ENCODE peak calls at places on chromosomes 6 and 20, in six cellular contexts. One of them, this sample, is unnamed.

GRCh38 chr20:56926501-56926900 is 297.4 kb downstream of the TFAP2C start:
- DNase-seq in stimulated activated CD4-positive, alpha-beta T cell treated with anti-CD3 and anti-CD28 coated beads, Interleukin-1b, Interleukin-23, amount 100 ng/mL, for 1 hour: no peak
- DNase-seq in GM12864: no peak
- DNase-seq in SK-MEL-5: no peak
- DNase-seq in AG04450: no peak
- DNase-seq in IMR-90: no peak
- DNase-seq in this sample: no peak

GRCh38 chr20:22582386-22582959 is 1.9 kb downstream of the FOXA2 start:
- DNase-seq in IMR-90: no peak
- DNase-seq in AG04450: no peak
- DNase-seq in SK-MEL-5: no peak
- DNase-seq in stimulated activated CD4-positive, alpha-beta T cell treated with anti-CD3 and anti-CD28 coated beads, Interleukin-1b, Interleukin-23, amount 100 ng/mL, for 1 hour: no peak
- DNase-seq in GM12864: no peak
- DNase-seq in this sample: no peak

GRCh38 chr6:90369024-90369519 is 72.4 kb upstream of the BACH2 start:
- DNase-seq in IMR-90: peak
- DNase-seq in stimulated activated CD4-positive, alpha-beta T cell treated with anti-CD3 and anti-CD28 coated beads, Interleukin-1b, Interleukin-23, amount 100 ng/mL, for 1 hour: no peak
- DNase-seq in GM12864: peak
- DNase-seq in SK-MEL-5: peak
- DNase-seq in AG04450: peak
- DNase-seq in this sample: peak

GRCh38 chr20:8305449-8305978 is 173.4 kb downstream of the PLCB1 start:
- DNase-seq in stimulated activated CD4-positive, alpha-beta T cell treated with anti-CD3 and anti-CD28 coated beads, Interleukin-1b, Interleukin-23, amount 100 ng/mL, for 1 hour: peak
- DNase-seq in AG04450: no peak
- DNase-seq in SK-MEL-5: peak
- DNase-seq in IMR-90: peak
- DNase-seq in GM12864: peak
- DNase-seq in this sample: no peak

GRCh38 chr20:11246251-11246775 is 572.5 kb upstream of the JAG1 start:
- DNase-seq in stimulated activated CD4-positive, alpha-beta T cell treated with anti-CD3 and anti-CD28 coated beads, Interleukin-1b, Interleukin-23, amount 100 ng/mL, for 1 hour: no peak
- DNase-seq in AG04450: no peak
- DNase-seq in GM12864: no peak
- DNase-seq in SK-MEL-5: no peak
- DNase-seq in IMR-90: no peak
- DNase-seq in this sample: no peak

GRCh38 chr6:116370717-116371383 is at the start of gene DSE:
- DNase-seq in GM12864: no peak
- DNase-seq in stimulated activated CD4-positive, alpha-beta T cell treated with anti-CD3 and anti-CD28 coated beads, Interleukin-1b, Interleukin-23, amount 100 ng/mL, for 1 hour: peak
- DNase-seq in AG04450: peak
- DNase-seq in IMR-90: peak
- DNase-seq in SK-MEL-5: no peak
- DNase-seq in this sample: no peak

GRCh38 chr6:169215201-169215661 is 38.4 kb downstream of the THBS2 start:
- DNase-seq in AG04450: no peak
- DNase-seq in IMR-90: peak
- DNase-seq in stimulated activated CD4-positive, alpha-beta T cell treated with anti-CD3 and anti-CD28 coated beads, Interleukin-1b, Interleukin-23, amount 100 ng/mL, for 1 hour: no peak
- DNase-seq in SK-MEL-5: no peak
- DNase-seq in GM12864: no peak
- DNase-seq in this sample: no peak

GRCh38 chr6:81235512-81235911 is 517.0 kb downstream of the TENT5A start:
- DNase-seq in stimulated activated CD4-positive, alpha-beta T cell treated with anti-CD3 and anti-CD28 coated beads, Interleukin-1b, Interleukin-23, amount 100 ng/mL, for 1 hour: no peak
- DNase-seq in SK-MEL-5: no peak
- DNase-seq in AG04450: no peak
- DNase-seq in GM12864: no peak
- DNase-seq in IMR-90: no peak
- DNase-seq in this sample: no peak

GRCh38 chr20:57103146-57103800 is 163.2 kb downstream of the BMP7 start:
- DNase-seq in GM12864: no peak
- DNase-seq in AG04450: no peak
- DNase-seq in SK-MEL-5: peak
- DNase-seq in IMR-90: no peak
- DNase-seq in stimulated activated CD4-positive, alpha-beta T cell treated with anti-CD3 and anti-CD28 coated beads, Interleukin-1b, Interleukin-23, amount 100 ng/mL, for 1 hour: no peak
- DNase-seq in this sample: no peak

GRCh38 chr20:62236200-62236599 is 2.1 kb upstream of the OSBPL2 start:
- DNase-seq in IMR-90: no peak
- DNase-seq in stimulated activated CD4-positive, alpha-beta T cell treated with anti-CD3 and anti-CD28 coated beads, Interleukin-1b, Interleukin-23, amount 100 ng/mL, for 1 hour: no peak
- DNase-seq in GM12864: no peak
- DNase-seq in AG04450: no peak
- DNase-seq in SK-MEL-5: peak
- DNase-seq in this sample: no peak

GRCh38 chr20:32416206-32416605 is 58.1 kb downstream of the ASXL1 start:
- DNase-seq in IMR-90: no peak
- DNase-seq in stimulated activated CD4-positive, alpha-beta T cell treated with anti-CD3 and anti-CD28 coated beads, Interleukin-1b, Interleukin-23, amount 100 ng/mL, for 1 hour: no peak
- DNase-seq in GM12864: no peak
- DNase-seq in SK-MEL-5: no peak
- DNase-seq in AG04450: no peak
- DNase-seq in this sample: no peak

GRCh38 chr6:134432036-134432435 is 114.1 kb upstream of the SGK1 start:
- DNase-seq in stimulated activated CD4-positive, alpha-beta T cell treated with anti-CD3 and anti-CD28 coated beads, Interleukin-1b, Interleukin-23, amount 100 ng/mL, for 1 hour: no peak
- DNase-seq in AG04450: no peak
- DNase-seq in GM12864: no peak
- DNase-seq in SK-MEL-5: no peak
- DNase-seq in IMR-90: no peak
- DNase-seq in this sample: no peak

GRCh38 chr6:132322398-132322797 is 78.9 kb downstream of the MOXD1 start:
- DNase-seq in stimulated activated CD4-positive, alpha-beta T cell treated with anti-CD3 and anti-CD28 coated beads, Interleukin-1b, Interleukin-23, amount 100 ng/mL, for 1 hour: no peak
- DNase-seq in AG04450: no peak
- DNase-seq in SK-MEL-5: no peak
- DNase-seq in IMR-90: peak
- DNase-seq in GM12864: no peak
- DNase-seq in this sample: no peak